ENCODE peak calls at places on chromosomes 11 and 22, in five cellular contexts. E, Z, J, L and H are unnamed samples.

GRCh38 chr22:37669586-37669985 is 5.8 kb upstream of the LGALS1 start:
- DNase-seq in L (no peak), Z (no peak), J (no peak), E (no peak), H (no peak)

GRCh38 chr11:73990727-73991126 is 8.1 kb upstream of the UCP2 start:
- DNase-seq in Z (no peak), L (no peak), J (no peak), E (no peak), H (no peak)

GRCh38 chr11:65424200-65425104 is 1.9 kb downstream of the NEAT1 start:
- DNase-seq in Z (no peak), L (peak), J (peak), E (no peak), H (peak)

GRCh38 chr11:71112454-71112853 is 139.9 kb downstream of the SHANK2 start:
- DNase-seq in Z (no peak), J (peak), E (no peak), L (no peak), H (no peak)

GRCh38 chr22:48489551-48490512 is 1337.8 kb downstream of the BRD1 start:
- DNase-seq in Z (no peak), J (no peak), E (no peak), L (no peak), H (no peak)

GRCh38 chr11:111490496-111490895 is 21.7 kb downstream of the BTG4 start:
- DNase-seq in Z (no peak), E (no peak), J (no peak), L (no peak), H (no peak)

GRCh38 chr22:49619301-49619700 is 208.4 kb downstream of the BRD1 start:
- DNase-seq in J (no peak), E (no peak), L (peak), Z (no peak), H (no peak)

GRCh38 chr11:134552749-134553148 is 140.7 kb upstream of the B3GAT1 start:
- DNase-seq in E (no peak), J (no peak), L (no peak), Z (no peak), H (no peak)

GRCh38 chr11:110473666-110474065 is 43.9 kb downstream of the FDX1 start:
- DNase-seq in J (no peak), Z (no peak), E (no peak), L (no peak), H (no peak)

GRCh38 chr11:74014880-74015279 is 6.0 kb upstream of the UCP3 start:
- DNase-seq in E (no peak), J (no peak), Z (no peak), L (no peak), H (no peak)

GRCh38 chr11:10503777-10504176 is 37.2 kb downstream of the RNF141 start:
- DNase-seq in E (no peak), J (no peak), Z (no peak), L (no peak), H (no peak)

GRCh38 chr11:33062137-33062536 is 22.8 kb downstream of the TCP11L1 start:
- DNase-seq in E (no peak), J (no peak), Z (no peak), L (no peak), H (no peak)

GRCh38 chr22:25352294-25352680 is 132.8 kb downstream of the CRYBB2 start:
- DNase-seq in E (no peak), L (no peak), J (no peak), Z (no peak), H (no peak)

GRCh38 chr11:952406-953385 is 27.0 kb downstream of the AP2A2 start:
- DNase-seq in J (no peak), L (no peak), E (no peak), Z (no peak), H (no peak)

GRCh38 chr11:37718431-37718999 is 1120.5 kb upstream of the RAG2 start:
- DNase-seq in L (no peak), Z (no peak), E (no peak), J (no peak), H (no peak)

GRCh38 chr22:35301370-35301874 is 1.7 kb downstream of the TOM1 start:
- DNase-seq in E (no peak), Z (no peak), L (peak), J (no peak), H (no peak)

GRCh38 chr11:4038973-4039372 is 55.6 kb upstream of the RRM1 start:
- DNase-seq in J (no peak), Z (no peak), E (no peak), L (no peak), H (no peak)

GRCh38 chr22:39939830-39940229 is 20.4 kb upstream of the TMA7B start:
- DNase-seq in L (no peak), Z (no peak), J (no peak), E (no peak), H (no peak)

GRCh38 chr11:74822187-74822586 is 73.5 kb downstream of the RNF169 start:
- DNase-seq in E (no peak), L (no peak), Z (peak), J (no peak), H (no peak)

GRCh38 chr22:22123960-22124278 is 120.7 kb upstream of the VPREB1 start:
- DNase-seq in E (no peak), Z (no peak), J (no peak), L (no peak), H (no peak)

GRCh38 chr11:10605941-10606381 is 37.5 kb upstream of the LYVE1 start:
- DNase-seq in Z (no peak), E (no peak), J (no peak), L (peak), H (no peak)

GRCh38 chr22:36736701-36737320 is 33.3 kb upstream of the CACNG2 start:
- DNase-seq in E (no peak), J (no peak), L (no peak), Z (no peak), H (no peak)

GRCh38 chr11:12885717-12886226 is 123.3 kb upstream of the RASSF10 start:
- DNase-seq in E (no peak), J (no peak), L (no peak), Z (no peak), H (no peak)

GRCh38 chr11:23502389-23502788 is 642.1 kb upstream of the CCDC179 start:
- DNase-seq in Z (no peak), E (no peak), L (no peak), J (no peak), H (no peak)

GRCh38 chr11:91997178-91997577 is 227.4 kb upstream of the FAT3 start:
- DNase-seq in Z (no peak), E (no peak), J (no peak), L (no peak), H (no peak)

GRCh38 chr11:832529-833113 is at the start of gene CD151:
- DNase-seq in L (no peak), E (peak), J (peak), Z (no peak), H (no peak)

GRCh38 chr11:117502285-117502856 is 174.7 kb downstream of the CEP164 start:
- DNase-seq in E (no peak), L (no peak), Z (no peak), J (peak), H (no peak)

GRCh38 chr11:111736191-111736590 is 30.0 kb downstream of the PPP2R1B start:
- DNase-seq in L (no peak), E (no peak), Z (no peak), J (no peak), H (no peak)